ENCODE peak calls at places on chromosome 6, in five cellular contexts. S is CD4-positive, alpha-beta T cell; Z is memory B cell; W is LHCN-M2; C is T-helper 9 cell. M is an unnamed sample.

GRCh38 chr6:41966961-41967311 is 25.3 kb upstream of the CCND3 start:
- DNase-seq in Z (no peak), W (peak), C (no peak), S (no peak), M (no peak)

GRCh38 chr6:22318404-22318803 is 21.6 kb upstream of the PRL start:
- DNase-seq in W (no peak), S (no peak), C (no peak), Z (no peak), M (no peak)

GRCh38 chr6:10626154-10626741 is 68.2 kb downstream of the C6orf52 start:
- DNase-seq in Z (no peak), S (no peak), C (no peak), W (no peak), M (no peak)

GRCh38 chr6:148521158-148521557 is 178.5 kb downstream of the SASH1 start:
- DNase-seq in Z (no peak), C (no peak), S (no peak), W (peak), M (no peak)

GRCh38 chr6:30264731-30265130 is 51.5 kb upstream of the TRIM26 start:
- DNase-seq in C (no peak), S (no peak), W (peak), Z (no peak), M (no peak)

GRCh38 chr6:13066820-13067219 is 261.5 kb downstream of the TBC1D7 start:
- DNase-seq in S (no peak), Z (no peak), C (no peak), W (no peak), M (no peak)

GRCh38 chr6:30885481-30885998 is 1.2 kb downstream of the DDR1 start:
- DNase-seq in S (no peak), Z (no peak), W (peak), C (no peak), M (no peak)

GRCh38 chr6:36323062-36323461 is 13.6 kb downstream of the BNIP5 start:
- DNase-seq in Z (no peak), C (no peak), S (no peak), W (peak), M (no peak)

GRCh38 chr6:28658475-28659249 is 133.0 kb downstream of the GPX5 start:
- DNase-seq in Z (no peak), S (no peak), W (no peak), C (no peak), M (no peak)

GRCh38 chr6:144321839-144322591 is 36.9 kb downstream of the UTRN start:
- DNase-seq in W (peak), Z (no peak), S (no peak), C (no peak), M (no peak)

M was measured in T follicular helper cell.